ENCODE peak calls at places on chromosomes 7 and 10, in five cellular contexts. Y, T, K, J and Q are unnamed samples.

GRCh38 chr7:123748171-123748733 is 551 bp downstream of the WASL start:
- DNase-seq in Y (peak; percentile 39), T (peak; percentile 46), K (no peak), J (peak; percentile 80), Q (peak; percentile 22)

GRCh38 chr10:36448760-36449681 is 676.4 kb upstream of the ANKRD30A start:
- DNase-seq in Y (peak; percentile 88), T (peak; percentile 72), K (no peak), J (no peak), Q (no peak)

GRCh38 chr7:44977304-44977858 is 1.4 kb downstream of the MYO1G start:
- DNase-seq in Y (no peak), T (no peak), K (no peak), J (peak; percentile 60), Q (no peak)

GRCh38 chr10:93379366-93380042 is 102.6 kb downstream of the MYOF start:
- DNase-seq in Y (peak; percentile 24), T (peak; percentile 64), K (no peak), J (no peak), Q (no peak)

GRCh38 chr7:69256634-69257081 is 341.6 kb upstream of the AUTS2 start:
- DNase-seq in Y (no peak), T (no peak), K (no peak), J (peak; percentile 82), Q (peak; percentile 68)

GRCh38 chr7:151119055-151119415 is 32.8 kb downstream of the AGAP3 start:
- DNase-seq in Y (no peak), T (no peak), K (no peak), J (no peak), Q (no peak)

GRCh38 chr7:116258734-116259133 is 48.4 kb downstream of the TES start:
- DNase-seq in Y (peak; percentile 86), T (peak; percentile 71), K (no peak), J (no peak), Q (peak; percentile 73)

GRCh38 chr10:74103560-74104248 is 46.9 kb downstream of the AP3M1 start:
- DNase-seq in Y (peak; percentile 53), T (peak; percentile 33), K (no peak), J (no peak), Q (no peak)

GRCh38 chr10:92241158-92241500 is 49.7 kb downstream of the CPEB3 start:
- DNase-seq in Y (peak; percentile 10), T (peak; percentile 36), K (no peak), J (no peak), Q (peak; percentile 80)

GRCh38 chr10:21526952-21527633 is 1.6 kb upstream of the SKIDA1 start:
- DNase-seq in Y (peak; percentile 81), T (peak; percentile 72), K (peak; percentile 63), J (peak; percentile 85), Q (peak; percentile 56)

GRCh38 chr7:11120068-11120664 is 146.5 kb downstream of the PHF14 start:
- DNase-seq in Y (no peak), T (no peak), K (no peak), J (no peak), Q (no peak)

GRCh38 chr10:32190890-32191491 is 134.8 kb upstream of the KIF5B start:
- DNase-seq in Y (peak; percentile 64), T (peak; percentile 56), K (peak; percentile 16), J (no peak), Q (peak; percentile 80)

GRCh38 chr7:99975782-99976521 is at the start of gene AZGP1:
- DNase-seq in Y (no peak), T (peak; percentile 33), K (no peak), J (no peak), Q (peak; percentile 30)

GRCh38 chr10:110600487-110601101 is 33.1 kb downstream of the SMC3 start:
- DNase-seq in Y (peak; percentile 82), T (peak; percentile 69), K (peak; percentile 33), J (no peak), Q (peak; percentile 73)

GRCh38 chr7:7183833-7184463 is 1.6 kb downstream of the C1GALT1 start:
- DNase-seq in Y (no peak), T (no peak), K (no peak), J (no peak), Q (peak; percentile 42)

GRCh38 chr7:102313997-102314780 is 27.5 kb downstream of the SH2B2 start:
- DNase-seq in Y (no peak), T (no peak), K (no peak), J (no peak), Q (no peak)

GRCh38 chr10:21720090-21720489 is 186.1 kb downstream of the MLLT10 start:
- DNase-seq in Y (peak; percentile 33), T (no peak), K (no peak), J (no peak), Q (no peak)

GRCh38 chr10:118951218-118951617 is 78.3 kb upstream of the NANOS1 start:
- DNase-seq in Y (no peak), T (no peak), K (no peak), J (no peak), Q (no peak)

GRCh38 chr10:31352436-31353226 is 33.6 kb downstream of the ZEB1 start:
- DNase-seq in Y (no peak), T (no peak), K (no peak), J (no peak), Q (no peak)

GRCh38 chr10:132654708-132655661 is 117.4 kb downstream of the INPP5A start:
- DNase-seq in Y (peak; percentile 71), T (peak; percentile 58), K (peak; percentile 11), J (no peak), Q (peak; percentile 70)

GRCh38 chr7:70776627-70777101 is 355.3 kb upstream of the GALNT17 start:
- DNase-seq in Y (no peak), T (no peak), K (no peak), J (no peak), Q (peak; percentile 93)

GRCh38 chr10:122163182-122164027 is 107.7 kb upstream of the BTBD16 start:
- DNase-seq in Y (peak; percentile 17), T (no peak), K (no peak), J (no peak), Q (no peak)

GRCh38 chr10:51273572-51273971 is 199.3 kb downstream of the PRKG1 start:
- DNase-seq in Y (no peak), T (no peak), K (no peak), J (no peak), Q (peak; percentile 48)

GRCh38 chr7:110090113-110090820 is 1000.7 kb upstream of the LRRN3 start:
- DNase-seq in Y (peak; percentile 32), T (peak; percentile 56), K (no peak), J (no peak), Q (no peak)

GRCh38 chr7:111274882-111275281 is 184.0 kb downstream of the LRRN3 start:
- DNase-seq in Y (peak; percentile 63), T (peak; percentile 7), K (no peak), J (no peak), Q (no peak)

GRCh38 chr10:123150986-123151738 is 3.0 kb upstream of the BUB3 start:
- DNase-seq in Y (no peak), T (no peak), K (peak; percentile 28), J (no peak), Q (no peak)

GRCh38 chr10:48589266-48589665 is 15.6 kb downstream of the ARHGAP22 start:
- DNase-seq in Y (no peak), T (peak; percentile 87), K (no peak), J (no peak), Q (peak; percentile 74)

GRCh38 chr10:115964827-115965226 is 308.2 kb downstream of the GFRA1 start:
- DNase-seq in Y (no peak), T (no peak), K (no peak), J (no peak), Q (no peak)

GRCh38 chr10:78155722-78156121 is 122.1 kb downstream of the RPS24 start:
- DNase-seq in Y (no peak), T (no peak), K (no peak), J (no peak), Q (no peak)

GRCh38 chr7:66145404-66145843 is 30.8 kb downstream of the CRCP start:
- DNase-seq in Y (no peak), T (no peak), K (no peak), J (peak; percentile 81), Q (no peak)

GRCh38 chr7:50164552-50165220 is 71.6 kb upstream of the ZPBP start:
- DNase-seq in Y (no peak), T (no peak), K (no peak), J (no peak), Q (no peak)

GRCh38 chr10:8369666-8370065 is 315.2 kb downstream of the GATA3 start:
- DNase-seq in Y (peak; percentile 25), T (peak; percentile 19), K (no peak), J (no peak), Q (no peak)

GRCh38 chr7:131042269-131043160 is 285.2 kb upstream of the MKLN1 start:
- DNase-seq in Y (no peak), T (no peak), K (no peak), J (no peak), Q (no peak)

GRCh38 chr7:22563621-22564241 is 63.7 kb upstream of the STEAP1B start:
- DNase-seq in Y (no peak), T (peak; percentile 54), K (no peak), J (no peak), Q (no peak)

GRCh38 chr7:2641406-2642393 is 9.9 kb downstream of the TTYH3 start:
- DNase-seq in Y (peak; percentile 52), T (peak; percentile 71), K (no peak), J (peak; percentile 94), Q (peak; percentile 91)

GRCh38 chr7:134184767-134185166 is 57.6 kb downstream of the LRGUK start:
- DNase-seq in Y (no peak), T (peak; percentile 38), K (peak; percentile 6), J (no peak), Q (no peak)

GRCh38 chr7:152924826-152925411 is 165.4 kb downstream of the ACTR3B start:
- DNase-seq in Y (no peak), T (no peak), K (no peak), J (no peak), Q (no peak)

GRCh38 chr7:112869111-112869774 is 79.0 kb upstream of the TMEM168 start:
- DNase-seq in Y (peak; percentile 75), T (peak; percentile 73), K (peak; percentile 31), J (no peak), Q (no peak)

GRCh38 chr10:42982886-42983594 is 93.8 kb upstream of the RET start:
- DNase-seq in Y (no peak), T (no peak), K (no peak), J (no peak), Q (no peak)

GRCh38 chr7:83936056-83936703 is 258.4 kb downstream of the SEMA3A start:
- DNase-seq in Y (peak; percentile 88), T (peak; percentile 78), K (peak; percentile 14), J (peak; percentile 43), Q (peak; percentile 90)